ENCODE peak calls at places on chromosomes 6 and 20, in nine cellular contexts. O is lower lobe of right lung; Y is neural progenitor cell; U is fibroblast of the aortic adventitia; G is caudate nucleus; M is activated T-cell treated with anti-CD3 and anti-CD28 coated beads for 1 hour; J is COR-L47; I is activated naive CD8-positive, alpha-beta T cell treated with anti-CD3 and anti-CD28 coated beads for 36 hours; D is amniotic stem cell. N is an unnamed sample.
A peak's percentile ranks its signal among the peaks of the same experiment; 100 is the strongest.

GRCh38 chr6:51209651-51210050 is 391.0 kb downstream of the TFAP2B start:
- DNase-seq in U (no peak), Y (no peak), G (no peak), D (no peak), I (no peak), O (no peak), J (no peak), M (no peak), N (no peak)

GRCh38 chr20:48759631-48760245 is 68.1 kb downstream of the PREX1 start:
- DNase-seq in U (no peak), G (no peak), O (no peak), J (peak; percentile 16), Y (no peak), D (no peak), I (no peak), M (no peak), N (no peak)

GRCh38 chr6:43246301-43247114 is 3.2 kb downstream of the TTBK1 start:
- DNase-seq in G (peak; percentile 75), J (no peak), D (no peak), Y (peak; percentile 92), M (no peak), U (no peak), O (peak; percentile 90), I (peak; percentile 28), N (no peak)

GRCh38 chr6:160534050-160534696 is 129.9 kb downstream of the LPA start:
- DNase-seq in Y (peak; percentile 70), D (no peak), O (peak; percentile 47), M (peak; percentile 52), G (peak; percentile 22), U (peak; percentile 53), I (peak; percentile 49), J (no peak), N (peak; percentile 48)

GRCh38 chr6:98525860-98526259 is 308.5 kb upstream of the POU3F2 start:
- DNase-seq in O (no peak), J (peak; percentile 12), D (no peak), Y (peak; percentile 83), M (no peak), I (no peak), G (no peak), U (no peak), N (no peak)

GRCh38 chr6:108959972-108960582 is 111.9 kb downstream of the ARMC2 start:
- DNase-seq in M (no peak), J (no peak), U (no peak), G (no peak), D (no peak), Y (no peak), O (no peak), I (no peak), N (no peak)

GRCh38 chr20:41149679-41150131 is 12.4 kb downstream of the PLCG1 start:
- DNase-seq in G (no peak), I (no peak), D (no peak), Y (no peak), M (no peak), O (peak; percentile 1), J (no peak), U (peak; percentile 77), N (no peak)

GRCh38 chr20:47317127-47317895 is 39.2 kb downstream of the ZMYND8 start:
- DNase-seq in J (no peak), D (peak; percentile 83), I (peak; percentile 70), U (peak; percentile 91), O (peak; percentile 84), G (no peak), M (peak; percentile 18), Y (peak; percentile 32), N (peak; percentile 90)

GRCh38 chr6:132964868-132965382 is 150.6 kb downstream of the RPS12 start:
- DNase-seq in Y (no peak), G (no peak), M (no peak), I (no peak), J (peak; percentile 17), O (no peak), U (no peak), D (no peak), N (no peak)

GRCh38 chr20:9331707-9332435 is 182.5 kb upstream of the LAMP5 start:
- DNase-seq in U (no peak), O (no peak), J (no peak), I (no peak), G (no peak), D (no peak), Y (peak; percentile 57), M (no peak), N (no peak)

GRCh38 chr6:106470316-106470715 is 109.8 kb downstream of the CRYBG1 start:
- DNase-seq in U (peak; percentile 51), O (no peak), D (no peak), I (no peak), Y (no peak), G (no peak), J (no peak), M (no peak), N (no peak)

GRCh38 chr6:111812080-111813038 is 60.9 kb downstream of the FYN start:
- DNase-seq in Y (no peak), I (no peak), U (peak; percentile 69), J (no peak), O (no peak), G (no peak), D (no peak), M (no peak), N (no peak)

GRCh38 chr20:58547527-58548475 is 32.6 kb upstream of the APCDD1L start:
- DNase-seq in Y (no peak), O (no peak), M (no peak), J (no peak), U (peak; percentile 46), I (no peak), D (no peak), G (no peak), N (no peak)

GRCh38 chr6:3220366-3220765 is 7.1 kb downstream of the TUBB2B start:
- DNase-seq in G (no peak), U (no peak), O (no peak), D (no peak), Y (no peak), I (no peak), J (no peak), M (no peak), N (no peak)

GRCh38 chr6:18265787-18266523 is 1.6 kb upstream of the DEK start:
- DNase-seq in I (no peak), G (no peak), J (no peak), O (no peak), D (no peak), U (no peak), Y (no peak), M (no peak), N (no peak)

GRCh38 chr6:52253494-52253893 is 9.2 kb upstream of the IL17F start:
- DNase-seq in O (no peak), Y (no peak), J (no peak), I (peak; percentile 44), G (no peak), M (no peak), U (peak; percentile 45), D (no peak), N (no peak)

GRCh38 chr6:41469951-41470340 is 76.2 kb upstream of the FOXP4 start:
- DNase-seq in J (no peak), Y (peak; percentile 67), M (no peak), G (no peak), O (peak; percentile 67), I (no peak), D (no peak), U (no peak), N (no peak)

GRCh38 chr6:7922596-7922995 is 12.0 kb upstream of the TXNDC5 start:
- DNase-seq in G (no peak), O (no peak), J (no peak), Y (no peak), U (peak; percentile 77), I (no peak), M (no peak), D (no peak), N (no peak)

GRCh38 chr6:46528956-46529750 is 37.9 kb upstream of the RCAN2 start:
- DNase-seq in O (no peak), G (no peak), J (no peak), U (no peak), I (no peak), Y (no peak), D (no peak), M (no peak), N (no peak)

GRCh38 chr6:116087437-116088027 is 13.1 kb upstream of the NT5DC1 start:
- DNase-seq in J (no peak), I (no peak), D (peak; percentile 64), G (no peak), M (no peak), Y (no peak), U (peak; percentile 47), O (no peak), N (no peak)

GRCh38 chr20:2093883-2094282 is 7.7 kb upstream of the STK35 start:
- DNase-seq in O (no peak), J (no peak), U (no peak), G (no peak), I (no peak), Y (peak; percentile 8), M (no peak), D (no peak), N (no peak)

GRCh38 chr20:51365670-51366069 is 176.8 kb downstream of the NFATC2 start:
- DNase-seq in U (peak; percentile 94), I (no peak), G (no peak), M (no peak), Y (no peak), D (peak; percentile 53), J (no peak), O (no peak), N (no peak)

GRCh38 chr6:39200498-39201020 is 28.7 kb downstream of the KCNK5 start:
- DNase-seq in I (no peak), U (no peak), J (no peak), D (no peak), Y (no peak), M (no peak), G (no peak), O (peak; percentile 61), N (no peak)

GRCh38 chr6:113750148-113750547 is 107.0 kb upstream of the MARCKS start:
- DNase-seq in U (no peak), J (no peak), Y (no peak), O (no peak), D (no peak), G (no peak), I (no peak), M (no peak), N (no peak)

GRCh38 chr6:111844921-111845320 is 28.3 kb downstream of the FYN start:
- DNase-seq in I (no peak), U (no peak), Y (peak; percentile 67), G (no peak), O (no peak), M (no peak), J (no peak), D (no peak), N (no peak)

GRCh38 chr20:23631226-23631822 is 6.4 kb downstream of the CST3 start:
- DNase-seq in I (no peak), G (no peak), O (no peak), Y (no peak), M (no peak), D (no peak), U (no peak), J (no peak), N (no peak)

GRCh38 chr20:2164966-2165365 is 63.3 kb downstream of the STK35 start:
- DNase-seq in J (no peak), M (no peak), D (no peak), O (no peak), U (no peak), I (no peak), Y (no peak), G (no peak), N (no peak)

N was measured in ureter.